ENCODE peak calls at places on chromosomes 13 and 19, in six cellular contexts. N is NCI-H1694 treated with DMSO at 0.1 percent for 48 hours, L is mucosa of descending colon, X is RPMI7951, U is hypothalamus, M is right atrium auricular region. P is an unnamed sample.

GRCh38 chr19:45413497-45413896 is 7.1 kb downstream of the POLR1G start:
- DNase-seq in N (no peak), L (no peak), X (no peak), U (no peak), M (no peak), P (no peak)

GRCh38 chr13:83423361-83423760 is 458.9 kb downstream of the SLITRK1 start:
- DNase-seq in N (no peak), L (no peak), X (no peak), U (no peak), M (no peak), P (no peak)

GRCh38 chr13:98315466-98315865 is 138.4 kb upstream of the RNF113B start:
- DNase-seq in N (no peak), L (no peak), X (no peak), U (no peak), M (no peak), P (no peak)

GRCh38 chr19:17234911-17235617 is 9.0 kb downstream of the OCEL1 start:
- DNase-seq in N (no peak), L (peak), X (peak), U (no peak), M (peak), P (peak)

GRCh38 chr19:39397360-39398296 is 6.5 kb downstream of the MED29 start:
- DNase-seq in N (peak), L (peak), X (peak), U (peak), M (peak), P (peak)

GRCh38 chr13:64934569-64935362 is 2295.4 kb downstream of the PCDH9 start:
- DNase-seq in N (no peak), L (no peak), X (no peak), U (no peak), M (no peak), P (no peak)

GRCh38 chr19:10421240-10421948 is 1.1 kb downstream of the PDE4A start:
- DNase-seq in N (no peak), L (no peak), X (no peak), U (no peak), M (no peak), P (no peak)

GRCh38 chr19:18649371-18650047 is 12.7 kb downstream of the KLHL26 start:
- DNase-seq in N (no peak), L (peak), X (peak), U (no peak), M (peak), P (peak)

GRCh38 chr19:1524206-1524971 is 512 bp downstream of the PLK5 start:
- DNase-seq in N (no peak), L (no peak), X (no peak), U (no peak), M (no peak), P (no peak)

GRCh38 chr19:41261474-41262190 is 2.5 kb upstream of the HNRNPUL1 start:
- DNase-seq in N (no peak), L (peak), X (no peak), U (no peak), M (no peak), P (peak)

GRCh38 chr13:99859178-99860177 is 112.1 kb downstream of the ZIC5 start:
- DNase-seq in N (no peak), L (peak), X (no peak), U (no peak), M (no peak), P (no peak)

GRCh38 chr13:45834411-45834994 is 17.1 kb downstream of the SIAH3 start:
- DNase-seq in N (no peak), L (no peak), X (no peak), U (no peak), M (no peak), P (no peak)

GRCh38 chr13:35309711-35310110 is 166.8 kb downstream of the MAB21L1 start:
- DNase-seq in N (peak), L (no peak), X (no peak), U (no peak), M (no peak), P (no peak)

GRCh38 chr19:41299755-41300089 is 10.2 kb upstream of the CCDC97 start:
- DNase-seq in N (no peak), L (no peak), X (peak), U (no peak), M (peak), P (no peak)

GRCh38 chr13:44142540-44142867 is 231.1 kb upstream of the SERP2 start:
- DNase-seq in N (no peak), L (no peak), X (no peak), U (no peak), M (no peak), P (no peak)

GRCh38 chr19:342128-342455 is 2.5 kb downstream of the MIER2 start:
- DNase-seq in N (no peak), L (no peak), X (no peak), U (no peak), M (no peak), P (no peak)

GRCh38 chr19:34145741-34146202 is 26.5 kb upstream of the LSM14A start:
- DNase-seq in N (peak), L (peak), X (peak), U (no peak), M (no peak), P (peak)

GRCh38 chr19:45815501-45816216 is 551 bp upstream of the RSPH6A start:
- DNase-seq in N (no peak), L (no peak), X (no peak), U (no peak), M (no peak), P (no peak)

P was measured in ovary.